ENCODE peak calls at places on chromosome 18, in five cellular contexts. Y, O, L, X and T are unnamed samples.

GRCh38 chr18:58320907-58321561 is 277.0 kb downstream of the NEDD4L start:
- DNase-seq in Y (no peak), O (no peak), L (no peak), X (no peak), T (no peak)

GRCh38 chr18:44341759-44342158 is 338.9 kb upstream of the SETBP1 start:
- DNase-seq in Y (no peak), O (no peak), L (no peak), X (no peak), T (peak; percentile 12)

GRCh38 chr18:30361864-30362540 is 680.5 kb downstream of the DSC3 start:
- DNase-seq in Y (no peak), O (no peak), L (no peak), X (peak; percentile 16), T (no peak)

GRCh38 chr18:10559566-10560456 is 34.0 kb downstream of the NAPG start:
- DNase-seq in Y (no peak), O (peak; percentile 8), L (no peak), X (no peak), T (no peak)

GRCh38 chr18:10875836-10876235 is 273.5 kb downstream of the PIEZO2 start:
- DNase-seq in Y (no peak), O (no peak), L (no peak), X (no peak), T (no peak)

GRCh38 chr18:41875094-41875780 is 79.8 kb upstream of the PIK3C3 start:
- DNase-seq in Y (no peak), O (peak; percentile 71), L (no peak), X (no peak), T (no peak)

GRCh38 chr18:12283256-12283655 is 24.8 kb upstream of the TUBB6 start:
- DNase-seq in Y (no peak), O (peak; percentile 48), L (no peak), X (no peak), T (no peak)

GRCh38 chr18:44681039-44681595 is 429 bp downstream of the SETBP1 start:
- DNase-seq in Y (no peak), O (no peak), L (no peak), X (no peak), T (no peak)

GRCh38 chr18:72207280-72207679 is 336.9 kb downstream of the CBLN2 start:
- DNase-seq in Y (no peak), O (no peak), L (no peak), X (no peak), T (no peak)

GRCh38 chr18:33440011-33440383 is 524 bp downstream of the CCDC178 start:
- DNase-seq in Y (no peak), O (peak; percentile 61), L (no peak), X (peak; percentile 2), T (no peak)

GRCh38 chr18:76266226-76266991 is 228.6 kb downstream of the ZNF516 start:
- DNase-seq in Y (no peak), O (no peak), L (no peak), X (no peak), T (no peak)

GRCh38 chr18:9577361-9577760 is 37.0 kb downstream of the PPP4R1 start:
- DNase-seq in Y (no peak), O (peak; percentile 24), L (no peak), X (no peak), T (no peak)

GRCh38 chr18:9612989-9613388 is 1.4 kb downstream of the PPP4R1 start:
- DNase-seq in Y (no peak), O (no peak), L (no peak), X (no peak), T (no peak)

GRCh38 chr18:43271593-43272432 is 5.5 kb downstream of the SYT4 start:
- DNase-seq in Y (no peak), O (peak; percentile 65), L (no peak), X (no peak), T (peak; percentile 40)

GRCh38 chr18:48657446-48658120 is 118.8 kb downstream of the CTIF start:
- DNase-seq in Y (no peak), O (peak; percentile 52), L (no peak), X (no peak), T (no peak)

GRCh38 chr18:78582131-78582789 is 397.4 kb upstream of the SALL3 start:
- DNase-seq in Y (no peak), O (no peak), L (no peak), X (no peak), T (no peak)

GRCh38 chr18:79965119-79965902 is 868 bp downstream of the HSBP1L1 start:
- DNase-seq in Y (no peak), O (peak; percentile 91), L (no peak), X (peak; percentile 82), T (peak; percentile 72)

GRCh38 chr18:32891797-32892196 is 119.0 kb upstream of the KLHL14 start:
- DNase-seq in Y (no peak), O (no peak), L (no peak), X (no peak), T (no peak)